ENCODE peak calls at places on chromosome 13, in eight cellular contexts. One of them, this sample, is unnamed.

GRCh38 chr13:89163081-89163480 is 1491.9 kb downstream of the SLITRK5 start:
- DNase-seq in GM19239: no peak
- DNase-seq in GM04503: no peak
- DNase-seq in activated CD4-positive, alpha-beta T cell treated with anti-CD3 and anti-CD28 coated beads, Interleukin-2, amount 50 U/mL, for 1 hour: no peak
- DNase-seq in NCI-H1417: no peak
- DNase-seq in HS-27A: no peak
- DNase-seq in GOT3: no peak
- DNase-seq in suprapubic skin: no peak
- DNase-seq in this sample: no peak

GRCh38 chr13:43122706-43123268 is 99.4 kb downstream of the DNAJC15 start:
- DNase-seq in GM19239: no peak
- DNase-seq in GM04503: no peak
- DNase-seq in activated CD4-positive, alpha-beta T cell treated with anti-CD3 and anti-CD28 coated beads, Interleukin-2, amount 50 U/mL, for 1 hour: no peak
- DNase-seq in NCI-H1417: no peak
- DNase-seq in HS-27A: no peak
- DNase-seq in GOT3: no peak
- DNase-seq in suprapubic skin: no peak
- DNase-seq in this sample: no peak

GRCh38 chr13:100156786-100157185 is 67.9 kb downstream of the PCCA start:
- DNase-seq in GM19239: no peak
- DNase-seq in GM04503: no peak
- DNase-seq in activated CD4-positive, alpha-beta T cell treated with anti-CD3 and anti-CD28 coated beads, Interleukin-2, amount 50 U/mL, for 1 hour: no peak
- DNase-seq in NCI-H1417: no peak
- DNase-seq in HS-27A: no peak
- DNase-seq in GOT3: no peak
- DNase-seq in suprapubic skin: no peak
- DNase-seq in this sample: no peak

GRCh38 chr13:61463027-61463426 is 47.4 kb upstream of the PCDH20 start:
- DNase-seq in GM19239: no peak
- DNase-seq in GM04503: no peak
- DNase-seq in activated CD4-positive, alpha-beta T cell treated with anti-CD3 and anti-CD28 coated beads, Interleukin-2, amount 50 U/mL, for 1 hour: no peak
- DNase-seq in NCI-H1417: no peak
- DNase-seq in HS-27A: no peak
- DNase-seq in GOT3: no peak
- DNase-seq in suprapubic skin: no peak
- DNase-seq in this sample: no peak

GRCh38 chr13:99686944-99687382 is 185.7 kb downstream of the TM9SF2 start:
- DNase-seq in GM19239: no peak
- DNase-seq in GM04503: no peak
- DNase-seq in activated CD4-positive, alpha-beta T cell treated with anti-CD3 and anti-CD28 coated beads, Interleukin-2, amount 50 U/mL, for 1 hour: no peak
- DNase-seq in NCI-H1417: no peak
- DNase-seq in HS-27A: no peak
- DNase-seq in GOT3: no peak
- DNase-seq in suprapubic skin: no peak
- DNase-seq in this sample: no peak

GRCh38 chr13:38563739-38564138 is 123.1 kb upstream of the FREM2 start:
- DNase-seq in GM19239: no peak
- DNase-seq in GM04503: no peak
- DNase-seq in activated CD4-positive, alpha-beta T cell treated with anti-CD3 and anti-CD28 coated beads, Interleukin-2, amount 50 U/mL, for 1 hour: no peak
- DNase-seq in NCI-H1417: no peak
- DNase-seq in HS-27A: no peak
- DNase-seq in GOT3: no peak
- DNase-seq in suprapubic skin: no peak
- DNase-seq in this sample: no peak

GRCh38 chr13:50613356-50613831 is 230.1 kb downstream of the DLEU7 start:
- DNase-seq in GM19239: no peak
- DNase-seq in GM04503: no peak
- DNase-seq in activated CD4-positive, alpha-beta T cell treated with anti-CD3 and anti-CD28 coated beads, Interleukin-2, amount 50 U/mL, for 1 hour: no peak
- DNase-seq in NCI-H1417: no peak
- DNase-seq in HS-27A: no peak
- DNase-seq in GOT3: no peak
- DNase-seq in suprapubic skin: no peak
- DNase-seq in this sample: no peak

GRCh38 chr13:48131481-48131992 is 36.6 kb upstream of the MED4 start:
- DNase-seq in GM19239: no peak
- DNase-seq in GM04503: no peak
- DNase-seq in activated CD4-positive, alpha-beta T cell treated with anti-CD3 and anti-CD28 coated beads, Interleukin-2, amount 50 U/mL, for 1 hour: no peak
- DNase-seq in NCI-H1417: no peak
- DNase-seq in HS-27A: no peak
- DNase-seq in GOT3: no peak
- DNase-seq in suprapubic skin: no peak
- DNase-seq in this sample: no peak

GRCh38 chr13:93398167-93398566 is 171.6 kb downstream of the GPC6 start:
- DNase-seq in GM19239: no peak
- DNase-seq in GM04503: peak
- DNase-seq in activated CD4-positive, alpha-beta T cell treated with anti-CD3 and anti-CD28 coated beads, Interleukin-2, amount 50 U/mL, for 1 hour: no peak
- DNase-seq in NCI-H1417: peak
- DNase-seq in HS-27A: no peak
- DNase-seq in GOT3: no peak
- DNase-seq in suprapubic skin: no peak
- DNase-seq in this sample: no peak

GRCh38 chr13:50609016-50609415 is 234.5 kb downstream of the DLEU7 start:
- DNase-seq in GM19239: no peak
- DNase-seq in GM04503: no peak
- DNase-seq in activated CD4-positive, alpha-beta T cell treated with anti-CD3 and anti-CD28 coated beads, Interleukin-2, amount 50 U/mL, for 1 hour: no peak
- DNase-seq in NCI-H1417: no peak
- DNase-seq in HS-27A: no peak
- DNase-seq in GOT3: no peak
- DNase-seq in suprapubic skin: no peak
- DNase-seq in this sample: no peak

GRCh38 chr13:113034451-113035208 is 65.6 kb downstream of the MCF2L start:
- DNase-seq in GM19239: no peak
- DNase-seq in GM04503: peak
- DNase-seq in activated CD4-positive, alpha-beta T cell treated with anti-CD3 and anti-CD28 coated beads, Interleukin-2, amount 50 U/mL, for 1 hour: no peak
- DNase-seq in NCI-H1417: peak
- DNase-seq in HS-27A: peak
- DNase-seq in GOT3: peak
- DNase-seq in suprapubic skin: no peak
- DNase-seq in this sample: no peak

GRCh38 chr13:46469064-46469463 is 82.0 kb upstream of the RUBCNL start:
- DNase-seq in GM19239: no peak
- DNase-seq in GM04503: peak
- DNase-seq in activated CD4-positive, alpha-beta T cell treated with anti-CD3 and anti-CD28 coated beads, Interleukin-2, amount 50 U/mL, for 1 hour: no peak
- DNase-seq in NCI-H1417: no peak
- DNase-seq in HS-27A: no peak
- DNase-seq in GOT3: no peak
- DNase-seq in suprapubic skin: no peak
- DNase-seq in this sample: no peak

GRCh38 chr13:46577656-46578589 is 25.0 kb downstream of the LRCH1 start:
- DNase-seq in GM19239: no peak
- DNase-seq in GM04503: no peak
- DNase-seq in activated CD4-positive, alpha-beta T cell treated with anti-CD3 and anti-CD28 coated beads, Interleukin-2, amount 50 U/mL, for 1 hour: no peak
- DNase-seq in NCI-H1417: peak
- DNase-seq in HS-27A: no peak
- DNase-seq in GOT3: no peak
- DNase-seq in suprapubic skin: no peak
- DNase-seq in this sample: no peak

GRCh38 chr13:81326913-81327312 is 986.0 kb upstream of the SPRY2 start:
- DNase-seq in GM19239: no peak
- DNase-seq in GM04503: no peak
- DNase-seq in activated CD4-positive, alpha-beta T cell treated with anti-CD3 and anti-CD28 coated beads, Interleukin-2, amount 50 U/mL, for 1 hour: no peak
- DNase-seq in NCI-H1417: no peak
- DNase-seq in HS-27A: no peak
- DNase-seq in GOT3: no peak
- DNase-seq in suprapubic skin: no peak
- DNase-seq in this sample: no peak

GRCh38 chr13:101626925-101627555 is 174.6 kb downstream of the ITGBL1 start:
- DNase-seq in GM19239: peak
- DNase-seq in GM04503: no peak
- DNase-seq in activated CD4-positive, alpha-beta T cell treated with anti-CD3 and anti-CD28 coated beads, Interleukin-2, amount 50 U/mL, for 1 hour: no peak
- DNase-seq in NCI-H1417: no peak
- DNase-seq in HS-27A: no peak
- DNase-seq in GOT3: no peak
- DNase-seq in suprapubic skin: no peak
- DNase-seq in this sample: no peak

GRCh38 chr13:33678906-33679657 is 138.9 kb upstream of the RFC3 start:
- DNase-seq in GM19239: peak
- DNase-seq in GM04503: peak
- DNase-seq in activated CD4-positive, alpha-beta T cell treated with anti-CD3 and anti-CD28 coated beads, Interleukin-2, amount 50 U/mL, for 1 hour: peak
- DNase-seq in NCI-H1417: no peak
- DNase-seq in HS-27A: no peak
- DNase-seq in GOT3: no peak
- DNase-seq in suprapubic skin: no peak
- DNase-seq in this sample: peak

GRCh38 chr13:51331354-51331861 is 8.1 kb upstream of the SERPINE3 start:
- DNase-seq in GM19239: no peak
- DNase-seq in GM04503: no peak
- DNase-seq in activated CD4-positive, alpha-beta T cell treated with anti-CD3 and anti-CD28 coated beads, Interleukin-2, amount 50 U/mL, for 1 hour: no peak
- DNase-seq in NCI-H1417: no peak
- DNase-seq in HS-27A: no peak
- DNase-seq in GOT3: no peak
- DNase-seq in suprapubic skin: no peak
- DNase-seq in this sample: no peak

GRCh38 chr13:66359393-66359792 is 870.7 kb downstream of the PCDH9 start:
- DNase-seq in GM19239: no peak
- DNase-seq in GM04503: no peak
- DNase-seq in activated CD4-positive, alpha-beta T cell treated with anti-CD3 and anti-CD28 coated beads, Interleukin-2, amount 50 U/mL, for 1 hour: no peak
- DNase-seq in NCI-H1417: no peak
- DNase-seq in HS-27A: no peak
- DNase-seq in GOT3: no peak
- DNase-seq in suprapubic skin: no peak
- DNase-seq in this sample: no peak

This sample was measured in activated T-cell treated with anti-CD3 and anti-CD28 coated beads, Interleukin-2, amount 50 U/mL, for 1 hour.